ENCODE peak calls at places on chromosomes 1 and 21, in seven cellular contexts. H is ovary, W is GOT3, F is NCI-H2107, C is foreskin fibroblast, N is cardiac muscle cell, B is fibroblast of the aortic adventitia. I is an unnamed sample.

GRCh38 chr1:30757196-30757949 is at the start of gene LAPTM5:
- DNase-seq in W (no peak), N (peak), B (peak), C (peak), H (no peak), F (no peak), I (no peak)

GRCh38 chr1:184380468-184380867 is 6.4 kb upstream of the C1orf21 start:
- DNase-seq in H (no peak), N (no peak), B (no peak), F (no peak), C (no peak), W (no peak), I (no peak)

GRCh38 chr21:29007135-29007534 is 12.0 kb downstream of the RWDD2B start:
- DNase-seq in H (no peak), B (no peak), N (no peak), F (no peak), C (no peak), W (no peak), I (no peak)

GRCh38 chr1:82464362-82464931 is 663.7 kb downstream of the ADGRL2 start:
- DNase-seq in B (peak), W (no peak), F (no peak), N (peak), H (peak), C (peak), I (peak)

GRCh38 chr1:53121319-53122172 is 20.9 kb downstream of the SLC1A7 start:
- DNase-seq in H (peak), W (no peak), F (peak), N (peak), B (peak), C (peak), I (peak)

GRCh38 chr1:60589916-60590315 is 492.4 kb upstream of the NFIA start:
- DNase-seq in H (no peak), N (peak), C (peak), B (peak), W (no peak), F (no peak), I (no peak)

GRCh38 chr1:1908506-1908791 is 6.6 kb upstream of the CALML6 start:
- DNase-seq in N (no peak), B (no peak), C (no peak), H (peak), F (no peak), W (no peak), I (no peak)

GRCh38 chr1:203268901-203269653 is 36.2 kb upstream of the BTG2 start:
- DNase-seq in F (peak), C (peak), N (peak), W (no peak), H (no peak), B (peak), I (peak)

GRCh38 chr1:84996846-84997666 is at the start of gene MCOLN2:
- DNase-seq in F (peak), H (peak), C (peak), W (no peak), N (peak), B (no peak), I (no peak)

GRCh38 chr1:15749399-15750291 is 7.3 kb downstream of the TMEM82 start:
- DNase-seq in N (peak), F (no peak), B (peak), H (peak), C (no peak), W (no peak), I (no peak)

I was measured in fibroblast of the conjunctiva.